ENCODE peak calls at places on chromosomes 2 and 18, in seven cellular contexts. G is lung, S is cerebellum, N is BJ, E is A172, J is neural crest cell, L is psoas muscle. W is an unnamed sample.

GRCh38 chr2:137096693-137097092 is 331.3 kb downstream of the THSD7B start:
- DNase-seq in N (no peak), L (no peak), J (no peak), E (no peak), S (no peak), G (no peak), W (no peak)

GRCh38 chr2:170817247-170817998 is 736 bp downstream of the GAD1 start:
- DNase-seq in J (peak), L (no peak), N (no peak), E (peak), G (no peak), S (no peak), W (peak)

GRCh38 chr18:3211236-3211992 is 8.4 kb downstream of the MYOM1 start:
- DNase-seq in L (no peak), E (no peak), G (no peak), N (no peak), J (no peak), S (no peak), W (no peak)

GRCh38 chr2:126913881-126914495 is 15.3 kb downstream of the TEX51 start:
- DNase-seq in E (no peak), S (no peak), N (no peak), L (no peak), J (no peak), G (no peak), W (no peak)

GRCh38 chr2:180715044-180715443 is 265.4 kb upstream of the UBE2E3 start:
- DNase-seq in G (no peak), N (no peak), S (no peak), L (no peak), E (no peak), J (no peak), W (peak)

GRCh38 chr2:12442627-12442928 is 274.2 kb upstream of the TRIB2 start:
- DNase-seq in S (no peak), L (no peak), G (no peak), N (peak), E (no peak), J (no peak), W (no peak)

GRCh38 chr2:165109915-165110314 is 93.9 kb downstream of the SCN3A start:
- DNase-seq in S (no peak), G (no peak), J (no peak), L (no peak), N (no peak), E (no peak), W (no peak)

GRCh38 chr2:204452464-204453023 is 92.7 kb upstream of the PARD3B start:
- DNase-seq in G (peak), N (peak), E (peak), J (peak), S (no peak), L (no peak), W (peak)

GRCh38 chr2:241503776-241504392 is 4.5 kb downstream of the STK25 start:
- DNase-seq in J (no peak), E (no peak), L (no peak), N (no peak), G (no peak), S (no peak), W (peak)

GRCh38 chr2:48249631-48250473 is 280.1 kb upstream of the STON1 start:
- DNase-seq in E (no peak), L (no peak), S (peak), N (no peak), J (no peak), G (no peak), W (no peak)

GRCh38 chr2:173296235-173296634 is 58.4 kb upstream of the CDCA7 start:
- DNase-seq in J (no peak), L (no peak), G (no peak), N (no peak), S (no peak), E (no peak), W (no peak)

GRCh38 chr18:36402765-36403396 is 105.4 kb downstream of the FHOD3 start:
- DNase-seq in G (no peak), L (peak), J (no peak), E (no peak), N (no peak), S (no peak), W (no peak)

GRCh38 chr18:70705831-70706416 is 417.1 kb downstream of the SOCS6 start:
- DNase-seq in S (no peak), J (no peak), L (no peak), N (no peak), E (no peak), G (no peak), W (no peak)

GRCh38 chr18:67692811-67693210 is 176.3 kb upstream of the DSEL start:
- DNase-seq in G (no peak), J (no peak), L (no peak), N (no peak), S (no peak), E (no peak), W (no peak)

GRCh38 chr18:63773616-63774015 is 1.6 kb upstream of the SERPINB7 start:
- DNase-seq in E (no peak), J (no peak), N (no peak), S (no peak), L (no peak), G (no peak), W (no peak)

GRCh38 chr2:84158605-84159004 is 300.5 kb downstream of the SUCLG1 start:
- DNase-seq in L (no peak), J (no peak), E (no peak), N (no peak), G (no peak), S (no peak), W (no peak)

GRCh38 chr2:178306351-178307073 is 112.2 kb downstream of the OSBPL6 start:
- DNase-seq in E (peak), L (no peak), N (no peak), G (peak), J (peak), S (no peak), W (peak)

GRCh38 chr18:48997985-48998831 is 47.4 kb upstream of the SMAD7 start:
- DNase-seq in L (peak), S (peak), E (peak), N (peak), G (peak), J (no peak), W (peak)

GRCh38 chr2:33136056-33136455 is 189.3 kb downstream of the LTBP1 start:
- DNase-seq in E (no peak), S (no peak), N (no peak), J (no peak), G (no peak), L (no peak), W (no peak)

GRCh38 chr2:216996279-216996845 is 136.5 kb upstream of the TNP1 start:
- DNase-seq in N (no peak), J (no peak), E (no peak), L (no peak), G (no peak), S (no peak), W (no peak)

GRCh38 chr2:158845869-158846268 is 50.8 kb downstream of the DAPL1 start:
- DNase-seq in G (no peak), J (no peak), N (no peak), L (no peak), S (no peak), E (peak), W (peak)

GRCh38 chr18:2655153-2655953 is at the start of gene SMCHD1:
- DNase-seq in L (peak), E (peak), G (peak), N (no peak), S (peak), J (peak), W (peak)

GRCh38 chr18:6878881-6879280 is 149.4 kb downstream of the ARHGAP28 start:
- DNase-seq in S (no peak), E (no peak), L (no peak), G (no peak), J (no peak), N (no peak), W (no peak)

GRCh38 chr2:135948642-135949355 is 36.6 kb downstream of the DARS1 start:
- DNase-seq in E (peak), N (peak), L (no peak), S (no peak), G (no peak), J (no peak), W (no peak)

GRCh38 chr18:63511285-63511684 is 30.9 kb upstream of the SERPINB12 start:
- DNase-seq in N (no peak), E (peak), G (no peak), S (peak), L (no peak), J (peak), W (peak)

GRCh38 chr2:111119004-111119846 is 1.5 kb upstream of the BCL2L11 start:
- DNase-seq in J (peak), S (no peak), E (no peak), G (no peak), N (no peak), L (peak), W (no peak)

GRCh38 chr2:61640406-61640805 is 102.2 kb upstream of the XPO1 start:
- DNase-seq in E (peak), G (no peak), S (no peak), L (no peak), N (no peak), J (no peak), W (no peak)

GRCh38 chr2:236972491-236973379 is 113.0 kb upstream of the COPS8 start:
- DNase-seq in S (no peak), G (no peak), J (no peak), L (peak), E (peak), N (peak), W (peak)

GRCh38 chr2:43484323-43484930 is 111.4 kb downstream of the THADA start:
- DNase-seq in L (no peak), N (peak), E (peak), G (no peak), J (no peak), S (peak), W (peak)

GRCh38 chr2:182565941-182566567 is 139.2 kb upstream of the PDE1A start:
- DNase-seq in S (no peak), E (no peak), N (no peak), G (no peak), L (no peak), J (no peak), W (no peak)

GRCh38 chr2:180523629-180524340 is 456.6 kb upstream of the UBE2E3 start:
- DNase-seq in N (peak), G (no peak), E (peak), L (no peak), S (no peak), J (no peak), W (no peak)

GRCh38 chr2:43429366-43429765 is 166.5 kb downstream of the THADA start:
- DNase-seq in J (no peak), S (no peak), N (no peak), E (no peak), G (no peak), L (no peak), W (no peak)